ENCODE peak calls at places on chromosomes 13 and 19, in nine cellular contexts. U is activated CD4-positive, alpha-beta T cell treated with anti-CD3 and anti-CD28 coated beads for 36 hours; D is stimulated activated CD8-positive, alpha-beta memory T cell treated with anti-CD3 and anti-CD28 coated beads, Interleukin-2, amount 100 ng/mL, for 1 hour; T is memory B cell; W is CD8-positive, alpha-beta memory T cell; P is CD4-positive, alpha-beta T cell; Z is posterior cingulate gyrus; Q is AG10803; V is HS-5. N is an unnamed sample.

GRCh38 chr19:16825312-16826168 is 3.7 kb upstream of the SIN3B start:
- DNase-seq in U (no peak), D (no peak), T (no peak), W (no peak), P (no peak), Z (no peak), Q (no peak), V (no peak), N (no peak)

GRCh38 chr19:2266183-2266993 is 10.2 kb upstream of the JSRP1 start:
- DNase-seq in U (peak), D (no peak), T (peak), W (no peak), P (no peak), Z (peak), Q (peak), V (no peak), N (peak)

GRCh38 chr13:52158629-52159158 is 703 bp downstream of the NEK3 start:
- DNase-seq in U (no peak), D (no peak), T (no peak), W (no peak), P (peak), Z (no peak), Q (peak), V (no peak), N (no peak)

GRCh38 chr19:11538232-11539036 is at the start of gene CNN1:
- DNase-seq in U (no peak), D (no peak), T (no peak), W (no peak), P (no peak), Z (no peak), Q (peak), V (no peak), N (no peak)

GRCh38 chr19:2724148-2724557 is 3.0 kb upstream of the DIRAS1 start:
- DNase-seq in U (no peak), D (no peak), T (no peak), W (no peak), P (no peak), Z (no peak), Q (no peak), V (no peak), N (no peak)

GRCh38 chr19:1250374-1251232 is 2.2 kb downstream of the MIDN start:
- DNase-seq in U (peak), D (no peak), T (peak), W (peak), P (peak), Z (no peak), Q (peak), V (no peak), N (no peak)

GRCh38 chr19:29564574-29565005 is 38.8 kb downstream of the VSTM2B start:
- DNase-seq in U (peak), D (no peak), T (no peak), W (no peak), P (no peak), Z (no peak), Q (no peak), V (no peak), N (no peak)

GRCh38 chr13:87661471-87661870 is 9.7 kb upstream of the SLITRK5 start:
- DNase-seq in U (no peak), D (no peak), T (no peak), W (no peak), P (no peak), Z (no peak), Q (no peak), V (peak), N (no peak)

GRCh38 chr13:104461049-104461448 is 1394.8 kb upstream of the SLC10A2 start:
- DNase-seq in U (no peak), D (no peak), T (no peak), W (no peak), P (no peak), Z (no peak), Q (no peak), V (no peak), N (no peak)

GRCh38 chr19:13051581-13052165 is 51.0 kb downstream of the LYL1 start:
- DNase-seq in U (peak), D (no peak), T (no peak), W (no peak), P (peak), Z (no peak), Q (no peak), V (no peak), N (no peak)

GRCh38 chr13:112648966-112649690 is 40.7 kb upstream of the ATP11A start:
- DNase-seq in U (no peak), D (no peak), T (no peak), W (no peak), P (no peak), Z (no peak), Q (no peak), V (no peak), N (no peak)

GRCh38 chr19:32674153-32674958 is 624 bp downstream of the ANKRD27 start:
- DNase-seq in U (peak), D (no peak), T (no peak), W (no peak), P (no peak), Z (no peak), Q (no peak), V (no peak), N (no peak)

GRCh38 chr19:5436101-5436947 is 18.9 kb upstream of the ZNRF4 start:
- DNase-seq in U (peak), D (no peak), T (no peak), W (no peak), P (no peak), Z (peak), Q (peak), V (no peak), N (peak)

GRCh38 chr19:31340059-31341025 is 8.9 kb downstream of the TSHZ3 start:
- DNase-seq in U (peak), D (no peak), T (no peak), W (peak), P (no peak), Z (no peak), Q (peak), V (no peak), N (no peak)

GRCh38 chr13:24868874-24869273 is 104.9 kb downstream of the RNF17 start:
- DNase-seq in U (no peak), D (no peak), T (no peak), W (no peak), P (no peak), Z (no peak), Q (no peak), V (no peak), N (no peak)

GRCh38 chr13:72109863-72110262 is 242.9 kb upstream of the DACH1 start:
- DNase-seq in U (no peak), D (no peak), T (no peak), W (no peak), P (no peak), Z (no peak), Q (no peak), V (no peak), N (no peak)

GRCh38 chr19:11288349-11288748 is 7.6 kb upstream of the TSPAN16 start:
- DNase-seq in U (no peak), D (no peak), T (no peak), W (no peak), P (no peak), Z (no peak), Q (peak), V (no peak), N (no peak)

GRCh38 chr13:20717581-20718542 is 14.4 kb downstream of the IL17D start:
- DNase-seq in U (no peak), D (no peak), T (no peak), W (no peak), P (no peak), Z (no peak), Q (no peak), V (no peak), N (no peak)

GRCh38 chr13:112785419-112785856 is 95.6 kb downstream of the ATP11A start:
- DNase-seq in U (no peak), D (no peak), T (no peak), W (no peak), P (no peak), Z (no peak), Q (no peak), V (no peak), N (no peak)

GRCh38 chr19:18514800-18515682 is 6.8 kb downstream of the ELL start:
- DNase-seq in U (peak), D (no peak), T (no peak), W (no peak), P (no peak), Z (no peak), Q (peak), V (no peak), N (no peak)

GRCh38 chr19:41064974-41065569 is 23.2 kb upstream of the CYP2A13 start:
- DNase-seq in U (no peak), D (no peak), T (no peak), W (no peak), P (no peak), Z (no peak), Q (peak), V (no peak), N (no peak)

GRCh38 chr13:58254961-58255360 is 623.4 kb downstream of the PCDH17 start:
- DNase-seq in U (no peak), D (no peak), T (no peak), W (no peak), P (no peak), Z (no peak), Q (no peak), V (no peak), N (no peak)

GRCh38 chr13:98332222-98332621 is 155.2 kb upstream of the RNF113B start:
- DNase-seq in U (no peak), D (no peak), T (no peak), W (no peak), P (no peak), Z (no peak), Q (no peak), V (no peak), N (no peak)

GRCh38 chr13:93146584-93147292 is 79.9 kb upstream of the GPC6 start:
- DNase-seq in U (no peak), D (no peak), T (no peak), W (no peak), P (no peak), Z (no peak), Q (peak), V (no peak), N (no peak)

GRCh38 chr19:1214862-1215731 is 9.5 kb downstream of the STK11 start:
- DNase-seq in U (no peak), D (no peak), T (no peak), W (no peak), P (no peak), Z (peak), Q (no peak), V (no peak), N (peak)

GRCh38 chr19:50657672-50658437 is 8.6 kb downstream of the C19orf81 start:
- DNase-seq in U (peak), D (peak), T (no peak), W (peak), P (peak), Z (peak), Q (peak), V (peak), N (peak)

GRCh38 chr19:29003641-29004409 is 209.1 kb downstream of the UQCRFS1 start:
- DNase-seq in U (no peak), D (no peak), T (no peak), W (no peak), P (no peak), Z (no peak), Q (peak), V (no peak), N (no peak)

GRCh38 chr13:102839462-102839861 is 6.4 kb upstream of the ERCC5 start:
- DNase-seq in U (no peak), D (no peak), T (no peak), W (no peak), P (no peak), Z (no peak), Q (peak), V (no peak), N (no peak)

GRCh38 chr19:48398329-48399235 is 5.1 kb downstream of the GRIN2D start:
- DNase-seq in U (peak), D (peak), T (peak), W (peak), P (peak), Z (no peak), Q (peak), V (no peak), N (no peak)

GRCh38 chr13:82560889-82561288 is 1321.4 kb downstream of the SLITRK1 start:
- DNase-seq in U (no peak), D (no peak), T (no peak), W (no peak), P (no peak), Z (no peak), Q (no peak), V (no peak), N (no peak)

GRCh38 chr19:13102666-13103584 is at the start of gene LYL1:
- DNase-seq in U (peak), D (no peak), T (peak), W (no peak), P (no peak), Z (no peak), Q (no peak), V (no peak), N (no peak)

GRCh38 chr13:75643693-75644092 is 7.6 kb downstream of the LMO7 start:
- DNase-seq in U (no peak), D (no peak), T (no peak), W (no peak), P (no peak), Z (no peak), Q (peak), V (no peak), N (no peak)

GRCh38 chr13:60164490-60164889 is 762 bp upstream of the DIAPH3 start:
- DNase-seq in U (no peak), D (no peak), T (no peak), W (no peak), P (no peak), Z (no peak), Q (peak), V (no peak), N (no peak)

GRCh38 chr13:35252536-35253205 is 223.8 kb downstream of the MAB21L1 start:
- DNase-seq in U (no peak), D (no peak), T (no peak), W (no peak), P (no peak), Z (no peak), Q (no peak), V (no peak), N (no peak)

GRCh38 chr19:11481777-11482383 is 1.0 kb upstream of the ELAVL3 start:
- DNase-seq in U (peak), D (no peak), T (peak), W (peak), P (peak), Z (peak), Q (peak), V (peak), N (peak)

GRCh38 chr19:50460161-50460765 is 16.0 kb upstream of the EMC10 start:
- DNase-seq in U (peak), D (no peak), T (peak), W (no peak), P (no peak), Z (no peak), Q (peak), V (peak), N (no peak)

GRCh38 chr13:113023217-113023597 is 54.2 kb downstream of the MCF2L start:
- DNase-seq in U (no peak), D (no peak), T (no peak), W (no peak), P (no peak), Z (no peak), Q (no peak), V (no peak), N (no peak)

GRCh38 chr13:49456156-49456555 is 12.1 kb downstream of the SETDB2 start:
- DNase-seq in U (no peak), D (no peak), T (no peak), W (no peak), P (no peak), Z (no peak), Q (no peak), V (no peak), N (no peak)

N was measured in anterior cingulate cortex.